ENCODE peak calls at places on chromosome 18, in four cellular contexts. One of them, this sample, is unnamed.

GRCh38 chr18:47254341-47254939 is 3.0 kb upstream of the SKOR2 start:
- DNase-seq in left lung: peak; percentile 54
- DNase-seq in cardiac fibroblast: peak; percentile 55
- DNase-seq in heart left ventricle: no peak
- DNase-seq in this sample: peak; percentile 64

GRCh38 chr18:56929861-56930260 is 217.0 kb upstream of the BOD1L2 start:
- DNase-seq in heart left ventricle: no peak
- DNase-seq in cardiac fibroblast: no peak
- DNase-seq in left lung: no peak
- DNase-seq in this sample: no peak

GRCh38 chr18:50813353-50813752 is 6.5 kb downstream of the MRO start:
- DNase-seq in cardiac fibroblast: no peak
- DNase-seq in left lung: no peak
- DNase-seq in heart left ventricle: no peak
- DNase-seq in this sample: no peak

GRCh38 chr18:58728719-58729118 is 57.5 kb downstream of the MALT1 start:
- DNase-seq in cardiac fibroblast: no peak
- DNase-seq in left lung: no peak
- DNase-seq in heart left ventricle: no peak
- DNase-seq in this sample: no peak

GRCh38 chr18:42030586-42031182 is 75.7 kb downstream of the PIK3C3 start:
- DNase-seq in cardiac fibroblast: peak; percentile 31
- DNase-seq in left lung: no peak
- DNase-seq in heart left ventricle: no peak
- DNase-seq in this sample: peak; percentile 37

GRCh38 chr18:71808576-71808975 is 735.6 kb downstream of the CBLN2 start:
- DNase-seq in left lung: no peak
- DNase-seq in heart left ventricle: no peak
- DNase-seq in cardiac fibroblast: no peak
- DNase-seq in this sample: peak; percentile 50

GRCh38 chr18:49813071-49813320 is 337 bp downstream of the ACAA2 start:
- DNase-seq in heart left ventricle: peak; percentile 44
- DNase-seq in left lung: peak; percentile 46
- DNase-seq in cardiac fibroblast: peak; percentile 46
- DNase-seq in this sample: no peak

GRCh38 chr18:46369323-46369722 is 265.1 kb downstream of the HAUS1 start:
- DNase-seq in cardiac fibroblast: no peak
- DNase-seq in left lung: no peak
- DNase-seq in heart left ventricle: no peak
- DNase-seq in this sample: no peak

GRCh38 chr18:25164837-25165791 is 186.9 kb downstream of the ZNF521 start:
- DNase-seq in left lung: no peak
- DNase-seq in heart left ventricle: peak; percentile 33
- DNase-seq in cardiac fibroblast: peak; percentile 11
- DNase-seq in this sample: peak; percentile 59

GRCh38 chr18:13259701-13260100 is 41.1 kb downstream of the LDLRAD4 start:
- DNase-seq in left lung: no peak
- DNase-seq in cardiac fibroblast: no peak
- DNase-seq in heart left ventricle: peak; percentile 27
- DNase-seq in this sample: no peak

GRCh38 chr18:33128581-33128980 is 311.9 kb downstream of the CCDC178 start:
- DNase-seq in cardiac fibroblast: peak; percentile 22
- DNase-seq in heart left ventricle: no peak
- DNase-seq in left lung: no peak
- DNase-seq in this sample: peak; percentile 2

GRCh38 chr18:62282188-62282629 is 42.9 kb upstream of the TNFRSF11A start:
- DNase-seq in left lung: no peak
- DNase-seq in cardiac fibroblast: peak; percentile 80
- DNase-seq in heart left ventricle: no peak
- DNase-seq in this sample: peak; percentile 76

GRCh38 chr18:29449424-29449823 is 1272.5 kb upstream of the CDH2 start:
- DNase-seq in heart left ventricle: no peak
- DNase-seq in left lung: no peak
- DNase-seq in cardiac fibroblast: peak; percentile 68
- DNase-seq in this sample: no peak

DNA sequence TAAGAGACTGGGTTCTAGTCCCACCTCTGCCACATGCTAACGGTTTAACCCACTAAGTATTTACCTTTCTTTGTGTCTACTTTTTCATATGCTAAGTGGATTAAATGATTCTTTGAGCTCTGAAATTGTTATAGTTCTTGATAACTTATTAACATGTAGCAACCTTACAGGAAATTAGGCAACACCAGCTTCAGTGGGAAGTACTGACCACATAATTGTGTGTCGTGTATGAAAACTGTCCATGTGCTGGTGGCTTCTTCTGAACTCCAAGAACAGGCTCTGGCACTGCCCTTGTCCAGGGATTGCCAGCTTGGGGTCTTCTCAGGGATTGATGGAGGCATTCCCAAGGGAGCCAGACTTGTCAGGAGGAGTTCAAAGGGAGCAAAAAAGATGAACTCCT is 427.7 kb downstream of the TGIF1 start:
- DNase-seq in left lung: no peak
- DNase-seq in cardiac fibroblast: peak; percentile 31
- DNase-seq in heart left ventricle: no peak
- DNase-seq in this sample: peak; percentile 3
- TF ChIP-seq CTCF in left lung: no peak
- TF ChIP-seq CTCF in cardiac fibroblast: no peak
- TF ChIP-seq CTCF in heart left ventricle: no peak
- TF ChIP-seq CTCF in this sample: no peak

GRCh38 chr18:79117380-79117779 is 48.2 kb downstream of the ATP9B start:
- DNase-seq in cardiac fibroblast: no peak
- DNase-seq in heart left ventricle: no peak
- DNase-seq in left lung: no peak
- DNase-seq in this sample: peak; percentile 3

GRCh38 chr18:79123948-79124347 is 54.8 kb downstream of the ATP9B start:
- DNase-seq in left lung: no peak
- DNase-seq in cardiac fibroblast: no peak
- DNase-seq in heart left ventricle: no peak
- DNase-seq in this sample: peak; percentile 23

GRCh38 chr18:79118797-79119196 is 49.6 kb downstream of the ATP9B start:
- DNase-seq in left lung: no peak
- DNase-seq in heart left ventricle: no peak
- DNase-seq in cardiac fibroblast: no peak
- DNase-seq in this sample: no peak

GRCh38 chr18:79117791-79118190 is 48.6 kb downstream of the ATP9B start:
- DNase-seq in left lung: no peak
- DNase-seq in cardiac fibroblast: no peak
- DNase-seq in heart left ventricle: no peak
- DNase-seq in this sample: no peak

GRCh38 chr18:79121746-79122474 is 52.7 kb downstream of the ATP9B start:
- DNase-seq in left lung: no peak
- DNase-seq in cardiac fibroblast: peak; percentile 35
- DNase-seq in heart left ventricle: no peak
- DNase-seq in this sample: no peak
- H3K4me3 ChIP-seq in left lung: no peak overlapping the region
- H3K4me3 ChIP-seq in cardiac fibroblast: no peak overlapping the region
- H3K4me3 ChIP-seq in heart left ventricle: no peak overlapping the region
- H3K4me3 ChIP-seq in this sample: no peak overlapping the region

DNA sequence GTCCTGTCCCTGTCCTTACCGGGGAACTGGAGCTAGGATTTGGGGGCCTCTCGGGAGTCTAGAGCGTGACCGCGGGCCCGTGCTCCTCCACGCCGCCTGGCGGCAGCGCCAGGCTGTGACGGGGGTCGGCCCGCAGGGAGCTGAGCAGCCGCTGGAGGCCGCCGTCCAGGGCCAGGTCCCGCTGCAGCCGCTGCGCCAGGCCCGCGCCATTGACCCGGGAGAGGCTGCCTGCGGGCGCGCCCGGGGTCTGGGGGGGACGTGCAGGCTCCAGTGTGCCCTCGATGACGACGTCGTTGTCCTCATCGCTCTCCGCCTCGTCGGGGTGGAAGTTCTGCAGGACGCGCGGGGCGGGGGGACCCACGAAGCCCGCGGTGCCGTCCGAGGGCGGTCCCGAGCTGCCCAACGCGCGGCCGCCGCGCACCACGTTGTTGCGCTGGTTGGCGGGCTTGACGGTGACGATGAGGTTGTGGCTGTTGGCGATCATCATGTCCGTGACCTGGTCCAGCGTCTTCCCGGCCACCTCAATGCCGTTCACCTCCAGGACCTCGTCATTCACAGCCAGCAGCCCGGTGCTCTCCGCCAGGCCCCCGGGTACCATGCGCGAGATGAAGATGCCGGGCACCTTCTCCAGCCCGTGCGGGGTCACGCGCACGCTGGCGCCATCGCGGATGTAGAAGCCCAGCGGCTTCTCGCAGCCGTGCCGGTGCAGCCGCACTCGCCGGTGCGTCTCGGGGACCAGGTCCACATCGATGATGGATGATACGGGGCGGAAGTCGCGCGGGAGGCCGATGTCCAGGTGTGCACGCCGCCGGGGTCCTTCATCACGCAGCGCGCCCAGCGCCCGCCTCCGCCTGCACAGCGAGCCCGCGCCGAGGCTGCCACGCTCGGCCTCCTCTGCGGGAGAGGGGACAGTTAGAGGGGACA is 50.9 kb downstream of the ADNP2 start:
- DNase-seq in heart left ventricle: no peak
- DNase-seq in cardiac fibroblast: peak; percentile 21
- DNase-seq in left lung: no peak
- DNase-seq in this sample: peak; percentile 29
- TF ChIP-seq CTCF in heart left ventricle: peak; percentile 40
- TF ChIP-seq CTCF in cardiac fibroblast: peak; percentile 38
- TF ChIP-seq CTCF in left lung: peak; percentile 54
- TF ChIP-seq CTCF in this sample: peak; percentile 35

GRCh38 chr18:26621161-26622026 is 73.0 kb upstream of the KCTD1 start:
- DNase-seq in cardiac fibroblast: peak; percentile 55
- DNase-seq in heart left ventricle: no peak
- DNase-seq in left lung: peak; percentile 45
- DNase-seq in this sample: peak; percentile 51
- H3K4me3 ChIP-seq in cardiac fibroblast: no peak overlapping the region
- H3K4me3 ChIP-seq in heart left ventricle: no peak overlapping the region
- H3K4me3 ChIP-seq in left lung: no peak overlapping the region
- H3K4me3 ChIP-seq in this sample: no peak overlapping the region